ENCODE peak calls at places on chromosome 3, in eight cellular contexts. O, X, W, D, E, T, V and M are unnamed samples.

GRCh38 chr3:25084016-25084415 is 344.0 kb upstream of the RARB start:
- DNase-seq in O (no peak), X (no peak), W (no peak), D (no peak), E (no peak), T (no peak), V (peak), M (no peak)

GRCh38 chr3:56321383-56321782 is 146.9 kb downstream of the ERC2 start:
- DNase-seq in O (no peak), X (no peak), W (no peak), D (no peak), E (no peak), T (no peak), V (no peak), M (no peak)

GRCh38 chr3:149970716-149971402 is at the start of gene PFN2:
- DNase-seq in O (peak), X (peak), W (no peak), D (no peak), E (peak), T (peak), V (peak), M (no peak)

GRCh38 chr3:101950985-101951733 is 101.8 kb downstream of the NFKBIZ start:
- DNase-seq in O (no peak), X (no peak), W (peak), D (no peak), E (peak), T (no peak), V (no peak), M (no peak)

GRCh38 chr3:179958143-179958542 is 78.6 kb downstream of the PEX5L start:
- DNase-seq in O (no peak), X (no peak), W (no peak), D (no peak), E (no peak), T (no peak), V (no peak), M (no peak)

GRCh38 chr3:187076297-187076696 is 63.0 kb downstream of the RPL39L start:
- DNase-seq in O (no peak), X (no peak), W (no peak), D (no peak), E (no peak), T (no peak), V (no peak), M (no peak)

GRCh38 chr3:196207159-196207832 is 3.9 kb downstream of the ZDHHC19 start:
- DNase-seq in O (no peak), X (no peak), W (no peak), D (no peak), E (no peak), T (peak), V (no peak), M (no peak)

GRCh38 chr3:99504258-99504657 is 134.1 kb upstream of the COL8A1 start:
- DNase-seq in O (no peak), X (peak), W (no peak), D (no peak), E (no peak), T (no peak), V (peak), M (no peak)

GRCh38 chr3:139710212-139710611 is 32.4 kb upstream of the NMNAT3 start:
- DNase-seq in O (no peak), X (no peak), W (no peak), D (peak), E (no peak), T (no peak), V (no peak), M (no peak)

GRCh38 chr3:23387286-23387918 is 184.3 kb downstream of the UBE2E2 start:
- DNase-seq in O (no peak), X (no peak), W (no peak), D (no peak), E (no peak), T (no peak), V (no peak), M (no peak)

GRCh38 chr3:8223766-8224165 is 277.9 kb upstream of the LMCD1 start:
- DNase-seq in O (peak), X (peak), W (no peak), D (no peak), E (peak), T (no peak), V (no peak), M (no peak)